ENCODE peak calls at places on chromosomes 7 and 10, in eight cellular contexts. B is heart right ventricle, W is heart left ventricle, E is ovary, H is fibroblast of lung, S is pancreas, A is fibroblast of mammary gland, J is endothelial cell. X is an unnamed sample.

GRCh38 chr7:148116195-148116594 is 474.4 kb upstream of the C7orf33 start:
- DNase-seq in H (no peak), B (no peak), J (no peak), A (no peak), E (no peak), W (no peak), S (no peak), X (no peak)

GRCh38 chr7:154907651-154908620 is 95.0 kb downstream of the PAXIP1 start:
- DNase-seq in J (no peak), H (no peak), E (peak), S (no peak), A (no peak), B (no peak), W (no peak), X (no peak)

GRCh38 chr7:4270268-4270667 is 411.8 kb upstream of the FOXK1 start:
- DNase-seq in H (no peak), S (no peak), B (no peak), E (no peak), W (no peak), J (no peak), A (no peak), X (no peak)

GRCh38 chr7:26044320-26044719 is 107.7 kb upstream of the NFE2L3 start:
- DNase-seq in J (no peak), B (no peak), E (no peak), S (no peak), A (no peak), H (no peak), W (no peak), X (no peak)

GRCh38 chr7:23895666-23896096 is 185.7 kb downstream of the STK31 start:
- DNase-seq in A (no peak), S (no peak), E (no peak), W (no peak), H (no peak), B (no peak), J (no peak), X (no peak)

GRCh38 chr7:129569811-129570215 is 41.7 kb upstream of the NRF1 start:
- DNase-seq in H (peak), B (no peak), W (no peak), S (no peak), E (no peak), A (peak), J (no peak), X (no peak)

GRCh38 chr7:67636363-67637355 is 640.0 kb downstream of the TYW1 start:
- DNase-seq in W (no peak), B (no peak), S (no peak), A (no peak), E (peak), H (no peak), J (no peak), X (no peak)

GRCh38 chr10:119197921-119198320 is 9.4 kb upstream of the GRK5 start:
- DNase-seq in B (no peak), W (no peak), A (peak), E (no peak), H (peak), J (no peak), S (no peak), X (no peak)

GRCh38 chr10:74643586-74643956 is 182.8 kb upstream of the KAT6B start:
- DNase-seq in E (no peak), A (no peak), B (no peak), W (no peak), S (no peak), J (no peak), H (peak), X (no peak)

GRCh38 chr10:28274475-28274874 is 28.4 kb downstream of the MPP7 start:
- DNase-seq in H (no peak), J (no peak), A (no peak), B (no peak), W (no peak), S (no peak), E (no peak), X (no peak)

GRCh38 chr7:98913026-98913425 is 34.7 kb downstream of the TRRAP start:
- DNase-seq in W (no peak), H (no peak), B (no peak), A (no peak), E (no peak), S (no peak), J (no peak), X (no peak)

GRCh38 chr7:98913612-98914011 is 35.3 kb downstream of the TRRAP start:
- DNase-seq in W (no peak), J (no peak), S (no peak), E (no peak), B (no peak), A (peak), H (peak), X (no peak)

GRCh38 chr7:98921608-98922372 is 43.5 kb downstream of the TRRAP start:
- DNase-seq in W (no peak), S (no peak), J (no peak), E (no peak), H (no peak), B (no peak), A (peak), X (no peak)

GRCh38 chr7:98922392-98923107 is 44.2 kb downstream of the TRRAP start:
- DNase-seq in E (peak), W (no peak), A (peak), S (no peak), H (peak), B (no peak), J (no peak), X (no peak)

DNA sequence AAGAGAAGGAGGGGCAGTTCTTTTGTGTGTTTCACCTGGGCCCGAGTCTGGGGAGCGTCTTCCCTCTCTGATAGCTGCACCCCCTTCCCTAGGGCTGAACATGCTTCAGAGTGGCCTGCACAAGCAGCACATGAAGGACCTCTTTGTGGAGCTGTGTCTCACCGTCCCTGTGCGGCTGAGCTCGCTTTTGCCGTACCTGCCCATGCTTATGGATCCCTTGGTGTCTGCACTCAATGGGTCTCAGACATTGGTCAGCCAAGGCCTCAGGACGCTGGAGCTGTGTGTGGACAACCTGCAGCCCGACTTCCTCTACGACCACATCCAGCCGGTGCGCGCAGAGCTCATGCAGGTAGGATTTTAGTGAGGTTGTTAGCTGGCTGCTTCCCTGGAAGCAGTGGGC is 39.0 kb downstream of the TRRAP start:
- DNase-seq in E (no peak), S (no peak), H (no peak), B (no peak), A (no peak), W (no peak), J (no peak), X (no peak)
- TF ChIP-seq CTCF in E (no peak), S (no peak), H (no peak), B (no peak), A (no peak), W (no peak), J (no peak), X (no peak)

GRCh38 chr10:33412261-33413092 is 78.0 kb upstream of the NRP1 start:
- DNase-seq in A (peak), H (peak), B (no peak), S (no peak), J (no peak), E (no peak), W (peak), X (no peak)
- TF ChIP-seq CTCF in A (no peak), H (no peak), B (no peak), S (no peak), J (no peak), E (no peak), W (no peak), X (no peak)

GRCh38 chr7:27110163-27110976 is 7.9 kb upstream of the HOXA2 start:
- DNase-seq in E (no peak), W (no peak), A (peak), J (no peak), S (no peak), H (peak), B (no peak), X (no peak)

GRCh38 chr7:27108390-27109127 is 6.1 kb upstream of the HOXA2 start:
- DNase-seq in J (peak), A (peak), H (peak), S (no peak), E (no peak), W (no peak), B (no peak), X (no peak)

GRCh38 chr7:27110977-27111752 is 8.7 kb upstream of the HOXA2 start:
- DNase-seq in S (no peak), H (peak), A (peak), E (no peak), B (no peak), W (no peak), J (no peak), X (no peak)

GRCh38 chr7:27107901-27108381 is 5.5 kb upstream of the HOXA2 start:
- DNase-seq in B (no peak), E (no peak), S (no peak), J (no peak), A (no peak), W (no peak), H (no peak), X (no peak)

GRCh38 chr7:27109533-27110162 is 7.2 kb upstream of the HOXA2 start:
- DNase-seq in S (no peak), A (no peak), J (no peak), B (no peak), E (no peak), W (no peak), H (no peak), X (no peak)
- TF ChIP-seq CTCF in S (no peak), A (no peak), J (no peak), B (no peak), E (no peak), W (no peak), H (no peak), X (no peak)

DNA sequence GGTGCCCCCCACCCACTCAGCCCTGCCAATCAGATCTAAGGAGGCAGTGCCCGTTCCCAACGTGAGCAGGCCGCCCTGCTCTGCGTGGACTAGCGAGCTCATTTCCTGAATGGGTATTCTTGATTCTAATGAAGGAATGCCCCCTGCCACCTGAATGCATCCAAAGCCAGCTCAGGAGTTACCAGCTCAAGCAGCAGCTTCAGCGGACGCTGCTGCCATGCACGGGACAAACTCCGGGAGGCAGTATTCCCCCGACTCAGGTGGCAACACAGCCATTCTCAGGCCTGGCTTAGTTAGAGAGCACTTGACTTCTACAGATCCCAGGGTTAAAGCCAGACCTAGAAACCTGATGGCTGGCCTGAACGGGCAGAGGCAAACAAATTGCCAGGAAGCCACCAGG is 25.8 kb downstream of the PSAP start:
- DNase-seq in J (no peak), S (no peak), A (no peak), B (no peak), H (no peak), E (no peak), W (peak), X (no peak)
- TF ChIP-seq CTCF in J (no peak), S (no peak), A (no peak), B (no peak), H (no peak), E (no peak), W (no peak), X (peak)

DNA sequence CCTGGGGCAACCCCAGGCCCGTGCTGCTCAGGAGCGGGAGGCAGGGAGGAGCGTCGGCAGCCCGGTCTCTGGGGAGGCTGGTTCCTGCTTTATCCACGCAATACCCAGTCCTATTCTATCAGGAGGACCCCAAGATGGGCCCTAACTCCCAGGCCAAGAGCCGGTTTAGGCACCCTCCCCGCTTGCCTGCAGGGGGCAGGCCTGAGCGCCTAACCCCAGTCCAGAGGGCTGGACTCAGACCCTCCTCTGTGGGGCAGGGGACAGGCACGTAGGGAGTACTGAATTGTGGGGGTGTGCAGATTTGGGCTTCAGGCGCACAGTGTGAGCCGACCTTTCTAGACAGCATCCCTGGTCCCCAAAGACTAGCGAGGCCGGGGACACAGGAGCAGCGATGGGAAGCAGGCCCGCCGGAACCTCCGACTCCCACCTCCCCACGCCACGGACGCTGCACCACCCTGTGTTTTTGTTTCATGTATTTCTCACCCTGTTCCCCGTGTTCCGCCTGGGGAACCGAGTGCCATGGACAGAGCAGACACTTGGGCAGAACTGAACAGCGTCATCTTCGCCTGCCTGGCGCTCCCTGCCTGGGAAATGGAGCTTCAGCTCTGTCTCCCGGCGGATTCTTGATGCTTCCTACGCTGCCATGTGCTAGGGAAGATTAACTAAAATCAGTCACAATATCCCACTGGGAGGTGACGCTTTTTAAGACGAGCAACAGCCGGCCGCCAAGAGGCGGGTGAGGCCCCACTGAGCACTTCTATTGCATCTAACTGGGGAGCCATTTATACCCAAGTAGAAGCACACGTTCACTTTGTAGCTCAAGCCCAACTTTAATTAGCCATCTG is 5.3 kb downstream of the NUDT1 start:
- DNase-seq in S (no peak), A (peak), H (no peak), J (peak), W (no peak), E (peak), B (peak), X (no peak)
- TF ChIP-seq CTCF in S (peak), A (peak), H (peak), J (peak), W (peak), E (no peak), B (peak), X (peak)

GRCh38 chr7:139118234-139118802 is 8.8 kb upstream of the ZC3HAV1 start:
- DNase-seq in B (no peak), S (peak), H (peak), E (no peak), A (peak), J (no peak), W (no peak), X (no peak)
- TF ChIP-seq CTCF in B (no peak), S (no peak), H (no peak), E (no peak), A (no peak), J (no peak), W (no peak), X (no peak)

DNA sequence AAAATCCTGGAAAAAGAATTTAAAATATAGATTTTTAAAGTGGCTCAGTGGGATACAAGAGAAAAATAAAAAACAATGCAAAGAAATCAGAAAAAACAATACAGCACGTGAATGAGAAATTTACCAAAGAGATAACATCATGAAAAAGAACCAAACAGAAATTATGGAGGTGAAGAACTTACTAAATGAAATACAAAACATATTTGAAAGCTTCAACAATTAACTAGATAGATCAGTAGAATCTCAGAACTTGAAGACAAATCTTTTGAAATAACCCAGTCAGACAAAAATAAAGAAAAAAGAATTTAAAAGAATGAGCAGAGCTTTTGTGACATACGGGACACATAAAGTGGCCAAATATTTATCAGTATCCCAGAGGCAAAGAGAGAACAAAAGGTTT is 71.2 kb upstream of the DIP2C start:
- DNase-seq in J (no peak), H (no peak), B (no peak), W (no peak), A (no peak), S (no peak), E (no peak), X (no peak)
- TF ChIP-seq CTCF in J (no peak), H (no peak), B (no peak), W (no peak), A (no peak), S (no peak), E (no peak), X (no peak)

GRCh38 chr7:142445019-142445686 is 187.3 kb upstream of the PRSS58 start:
- DNase-seq in W (no peak), A (no peak), J (peak), H (no peak), S (no peak), B (no peak), E (no peak), X (no peak)
- TF ChIP-seq CTCF in W (no peak), A (peak), J (peak), H (peak), S (no peak), B (no peak), E (no peak), X (no peak)

GRCh38 chr7:71488308-71488707 is 356.4 kb downstream of the GALNT17 start:
- DNase-seq in E (no peak), H (peak), S (no peak), A (peak), B (no peak), J (no peak), W (no peak), X (no peak)

GRCh38 chr7:71484381-71484780 is 352.4 kb downstream of the GALNT17 start:
- DNase-seq in B (no peak), J (no peak), W (no peak), E (no peak), A (peak), S (no peak), H (no peak), X (no peak)

GRCh38 chr7:71491331-71491730 is 359.4 kb downstream of the GALNT17 start:
- DNase-seq in W (no peak), S (no peak), E (no peak), J (no peak), A (no peak), H (peak), B (no peak), X (no peak)

GRCh38 chr7:71486414-71486813 is 354.5 kb downstream of the GALNT17 start:
- DNase-seq in J (no peak), E (no peak), H (no peak), B (no peak), W (no peak), S (no peak), A (no peak), X (no peak)

DNA sequence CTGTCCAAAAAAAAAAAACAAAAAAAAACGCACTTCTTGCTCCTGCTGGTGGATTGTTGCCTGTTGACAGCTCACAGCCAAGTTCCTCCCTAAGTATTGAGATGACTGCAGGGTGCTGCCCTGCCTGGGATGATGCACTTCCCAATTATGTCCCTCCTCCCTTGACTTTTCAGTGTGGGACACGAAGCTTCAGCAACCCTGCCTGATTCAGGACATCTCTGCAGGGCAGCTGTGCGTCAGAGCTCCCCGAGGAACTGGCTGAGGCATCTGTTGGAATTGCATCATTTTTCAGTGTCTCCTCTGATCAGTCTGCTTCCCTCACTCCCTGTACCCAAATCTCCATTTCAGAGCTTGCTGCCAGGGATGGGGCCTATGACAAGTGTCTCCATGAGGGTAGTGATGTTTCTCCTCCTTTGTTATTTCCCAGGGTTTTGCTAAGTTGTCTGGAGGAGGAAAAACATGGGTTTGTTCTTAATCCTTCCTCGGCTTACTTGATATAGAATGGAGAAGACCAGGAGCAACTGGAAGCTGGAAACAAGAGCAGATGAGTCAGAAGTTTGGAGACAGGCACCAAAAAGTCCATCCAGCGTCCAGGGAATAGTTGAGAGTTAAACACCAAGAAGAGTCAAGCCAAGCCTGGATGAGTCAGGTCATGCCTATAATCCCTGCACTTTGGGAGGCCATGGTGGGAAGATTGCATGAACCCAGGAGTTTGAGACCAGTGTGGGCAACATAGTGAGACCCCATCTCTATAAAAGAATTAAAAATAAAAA is 355.1 kb downstream of the GALNT17 start:
- DNase-seq in S (no peak), E (no peak), J (no peak), A (peak), H (peak), W (no peak), B (no peak), X (peak)
- TF ChIP-seq CTCF in S (no peak), E (no peak), J (no peak), A (peak), H (no peak), W (no peak), B (no peak), X (no peak)

GRCh38 chr7:101996131-101996691 is 178.8 kb downstream of the CUX1 start:
- DNase-seq in E (no peak), H (no peak), A (no peak), B (no peak), J (no peak), S (no peak), W (no peak), X (peak)
- TF ChIP-seq CTCF in E (no peak), H (no peak), A (no peak), B (no peak), J (no peak), S (no peak), W (no peak), X (no peak)